ENCODE peak calls at places on chromosomes 7 and 10, in seven cellular contexts. L is A549, V is SK-N-SH, F is ovary, C is tibial nerve, Y is transverse colon, D is suprapubic skin. I is an unnamed sample. For H3K9me3, the result is how much of the 10 kb centered on the place peaks cover.

GRCh38 chr7:44276571-44277101 is 48.8 kb downstream of the CAMK2B start:
- DNase-seq in C (no peak), V (no peak), L (no peak), F (no peak), Y (no peak), D (peak), I (no peak)

GRCh38 chr7:47197508-47197907 is 384.4 kb downstream of the TNS3 start:
- DNase-seq in D (no peak), Y (no peak), F (no peak), V (no peak), C (no peak), L (no peak), I (no peak)

GRCh38 chr7:33744293-33744692 is 161.0 kb upstream of the BMPER start:
- DNase-seq in D (no peak), L (no peak), Y (no peak), F (no peak), C (no peak), V (no peak), I (no peak)

GRCh38 chr10:62049815-62050626 is 148.5 kb downstream of the ARID5B start:
- DNase-seq in C (no peak), Y (no peak), L (no peak), F (no peak), V (no peak), D (no peak), I (no peak)

GRCh38 chr7:97145068-97145467 is 27.6 kb downstream of the SDHAF3 start:
- DNase-seq in L (no peak), F (no peak), D (no peak), Y (no peak), V (peak), C (no peak), I (no peak)

GRCh38 chr7:139560678-139561077 is 37.2 kb downstream of the CLEC2L start:
- DNase-seq in L (no peak), Y (peak), C (no peak), F (no peak), D (peak), V (peak), I (no peak)

GRCh38 chr10:6333086-6333485 is 130.4 kb downstream of the PFKFB3 start:
- DNase-seq in D (no peak), V (no peak), C (no peak), L (no peak), Y (no peak), F (no peak), I (no peak)

GRCh38 chr7:21099432-21099831 is 312.7 kb upstream of the SP8 start:
- DNase-seq in V (no peak), Y (no peak), D (no peak), F (no peak), C (no peak), L (no peak), I (no peak)

GRCh38 chr7:158292948-158293347 is 294.7 kb downstream of the PTPRN2 start:
- DNase-seq in L (no peak), Y (no peak), C (no peak), F (no peak), V (no peak), D (no peak), I (no peak)
- H3K9me3 ChIP-seq in L (under half), Y (under half), C (under half), F (under half), V (under half), D (under half), I (under half)

GRCh38 chr10:78169214-78169613 is 135.6 kb downstream of the RPS24 start:
- DNase-seq in V (no peak), L (no peak), F (no peak), Y (no peak), D (no peak), C (no peak), I (no peak)
- TF ChIP-seq EP300 in V (no peak), L (no peak), F (no peak), Y (no peak), D (no peak), C (no peak), I (no peak)

DNA sequence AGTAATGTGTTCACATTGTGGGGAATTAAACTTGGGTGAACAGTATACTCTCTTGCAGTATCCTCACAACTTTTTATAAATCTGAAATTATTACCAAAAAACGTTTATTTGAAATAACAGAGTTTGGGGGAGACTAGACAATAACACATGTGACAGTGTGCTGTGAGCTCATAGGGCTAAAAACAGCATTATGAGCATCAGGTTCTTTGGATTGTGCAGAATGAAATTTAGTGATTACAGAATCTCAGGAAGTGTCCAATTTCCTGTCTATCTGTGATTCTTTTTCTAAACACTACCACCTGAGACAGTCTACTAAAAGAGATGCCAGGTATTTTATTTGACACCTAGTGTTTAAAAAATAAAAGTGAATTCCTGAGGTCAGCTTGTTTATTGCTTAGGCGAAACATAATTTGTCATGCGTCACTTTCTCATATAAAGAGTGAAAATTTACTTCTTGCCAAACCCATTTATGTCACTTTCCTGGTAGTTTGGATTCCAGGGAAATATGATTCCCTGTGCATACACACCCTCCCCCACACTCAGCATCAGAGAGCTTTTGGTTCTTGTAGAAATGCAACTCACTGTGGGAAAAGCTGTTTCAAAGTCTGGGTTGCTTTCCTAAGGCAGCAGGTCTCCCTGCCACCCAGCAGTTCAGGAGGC is 71.2 kb downstream of the AOAH start:
- DNase-seq in Y (no peak), L (no peak), C (no peak), F (no peak), V (no peak), D (no peak), I (no peak)
- H3K9me3 ChIP-seq in Y (under half), L (under half), C (under half), F (under half), V (under half), D (under half), I (under half)

GRCh38 chr7:36949711-36950600 is 225.7 kb upstream of the AOAH start:
- DNase-seq in V (no peak), C (peak), F (no peak), L (no peak), Y (peak), D (no peak), I (no peak)
- TF ChIP-seq EP300 in V (no peak), C (no peak), F (no peak), L (no peak), Y (no peak), D (no peak), I (no peak)

I was measured in esophagus muscularis mucosa.